ENCODE peak calls at places on chromosomes 5 and 9, in nine cellular contexts. Q is tibial nerve; N is SK-N-SH; B is CD8-positive, alpha-beta T cell; Z is right atrium auricular region; T is stomach; G is heart left ventricle; I is GM23248; X is effector memory CD4-positive, alpha-beta T cell. O is an unnamed sample.

GRCh38 chr5:59766394-59766793 is 127.1 kb downstream of the PDE4D start:
- DNase-seq in Q (no peak), N (peak; percentile 7), B (no peak), Z (no peak), T (peak; percentile 79), G (no peak), I (no peak), X (no peak), O (peak; percentile 26)

GRCh38 chr5:55427157-55427556 is 107.6 kb downstream of the PLPP1 start:
- DNase-seq in Q (no peak), N (peak; percentile 22), B (no peak), Z (no peak), T (peak; percentile 60), G (no peak), I (peak; percentile 68), X (no peak), O (no peak)

GRCh38 chr5:38556115-38556598 is 289 bp downstream of the LIFR start:
- DNase-seq in Q (no peak), N (no peak), B (no peak), Z (no peak), T (no peak), G (peak; percentile 74), I (peak; percentile 83), X (no peak), O (no peak)

GRCh38 chr5:173885481-173886010 is 2.6 kb upstream of the CPEB4 start:
- DNase-seq in Q (no peak), N (no peak), B (no peak), Z (no peak), T (peak; percentile 68), G (no peak), I (no peak), X (no peak), O (no peak)

GRCh38 chr5:7849531-7850240 is 1.2 kb downstream of the CFAP90 start:
- DNase-seq in Q (no peak), N (peak; percentile 78), B (no peak), Z (no peak), T (no peak), G (peak; percentile 58), I (peak; percentile 18), X (no peak), O (no peak)

GRCh38 chr5:174612686-174613085 is 111.7 kb upstream of the MSX2 start:
- DNase-seq in Q (no peak), N (no peak), B (no peak), Z (no peak), T (no peak), G (no peak), I (peak; percentile 14), X (no peak), O (no peak)

GRCh38 chr5:38556599-38557308 is at the start of gene LIFR:
- DNase-seq in Q (peak; percentile 61), N (peak; percentile 98), B (peak; percentile 23), Z (peak; percentile 68), T (peak; percentile 86), G (peak; percentile 89), I (peak; percentile 87), X (no peak), O (peak; percentile 78)

GRCh38 chr9:14326264-14326826 is 12.4 kb upstream of the NFIB start:
- DNase-seq in Q (no peak), N (no peak), B (no peak), Z (no peak), T (no peak), G (no peak), I (peak; percentile 75), X (no peak), O (no peak)

GRCh38 chr5:155897761-155898160 is 429.2 kb upstream of the SGCD start:
- DNase-seq in Q (no peak), N (no peak), B (no peak), Z (no peak), T (no peak), G (no peak), I (peak; percentile 89), X (no peak), O (no peak)

GRCh38 chr5:180806351-180807011 is 3.9 kb upstream of the MGAT1 start:
- DNase-seq in Q (no peak), N (no peak), B (no peak), Z (no peak), T (no peak), G (no peak), I (no peak), X (no peak), O (no peak)

GRCh38 chr5:139419793-139420192 is 15.9 kb upstream of the SPATA24 start:
- DNase-seq in Q (no peak), N (no peak), B (no peak), Z (no peak), T (no peak), G (no peak), I (no peak), X (no peak), O (no peak)

GRCh38 chr5:83914199-83914598 is 193.5 kb upstream of the HAPLN1 start:
- DNase-seq in Q (no peak), N (no peak), B (no peak), Z (no peak), T (no peak), G (no peak), I (peak; percentile 12), X (no peak), O (no peak)

GRCh38 chr5:128965011-128965637 is at the start of gene SLC27A6:
- DNase-seq in Q (no peak), N (peak; percentile 81), B (no peak), Z (no peak), T (no peak), G (peak; percentile 67), I (no peak), X (no peak), O (peak; percentile 14)

GRCh38 chr9:18665947-18666346 is 192.0 kb downstream of the ADAMTSL1 start:
- DNase-seq in Q (no peak), N (no peak), B (no peak), Z (no peak), T (no peak), G (no peak), I (peak; percentile 25), X (no peak), O (no peak)

GRCh38 chr9:80932947-80933346 is 756.4 kb downstream of the TLE1 start:
- DNase-seq in Q (no peak), N (no peak), B (no peak), Z (no peak), T (no peak), G (no peak), I (no peak), X (no peak), O (no peak)

GRCh38 chr5:74516217-74516636 is 124.3 kb downstream of the ENC1 start:
- DNase-seq in Q (no peak), N (no peak), B (no peak), Z (no peak), T (no peak), G (no peak), I (peak; percentile 42), X (no peak), O (no peak)

GRCh38 chr5:1840071-1840547 is 38.9 kb downstream of the NDUFS6 start:
- DNase-seq in Q (no peak), N (no peak), B (no peak), Z (no peak), T (no peak), G (no peak), I (no peak), X (no peak), O (no peak)

GRCh38 chr9:121302341-121302740 is 34.4 kb downstream of the GSN start:
- DNase-seq in Q (no peak), N (no peak), B (no peak), Z (no peak), T (no peak), G (no peak), I (no peak), X (no peak), O (no peak)

GRCh38 chr5:54538156-54538555 is 20.6 kb downstream of the SNX18 start:
- DNase-seq in Q (no peak), N (no peak), B (no peak), Z (no peak), T (no peak), G (no peak), I (peak; percentile 49), X (no peak), O (no peak)

DNA sequence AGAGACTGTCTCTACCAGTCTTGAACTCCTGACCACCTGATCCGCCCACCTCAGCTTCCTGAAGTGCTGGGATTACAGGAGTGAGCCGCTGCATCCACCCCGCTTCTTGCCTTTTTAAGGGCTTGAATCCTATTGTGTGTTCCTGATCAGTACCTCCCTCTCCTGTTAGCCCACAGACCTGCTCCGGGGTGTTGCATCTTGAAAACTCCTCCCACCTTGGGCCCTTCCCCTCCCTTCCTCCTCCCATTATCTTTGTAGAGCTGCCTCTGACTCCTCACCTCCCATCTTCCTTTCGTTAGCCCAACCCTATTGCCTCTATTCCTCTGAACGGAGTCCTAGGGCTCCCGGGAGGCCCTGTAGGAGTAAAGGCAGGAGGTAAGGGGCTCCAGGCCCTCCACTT is 48.5 kb upstream of the NEK6 start:
- DNase-seq in Q (no peak), N (no peak), B (no peak), Z (no peak), T (no peak), G (no peak), I (no peak), X (no peak), O (no peak)
- H3K4me1 ChIP-seq in Q (peaks cover 25% of the 10 kb centered on the region), N (peaks cover 5% of the 10 kb centered on the region), B (peaks cover 14% of the 10 kb centered on the region), Z (no peaks in the 10 kb centered on the region), T (peaks cover 10% of the 10 kb centered on the region), G (no peaks in the 10 kb centered on the region), I (peaks cover 23% of the 10 kb centered on the region), X (peaks cover 10% of the 10 kb centered on the region), O (no peaks in the 10 kb centered on the region)

GRCh38 chr5:140791111-140791510 is 3.5 kb upstream of the PCDHA2 start:
- DNase-seq in Q (no peak), N (no peak), B (no peak), Z (no peak), T (no peak), G (no peak), I (no peak), X (no peak), O (no peak)
- H3K9me3 ChIP-seq in Q (peaks cover 2% of the 10 kb centered on the region), N (no peaks in the 10 kb centered on the region), B (peaks cover 23% of the 10 kb centered on the region), Z (peaks cover 92% of the 10 kb centered on the region), T (peaks cover 24% of the 10 kb centered on the region), G (no peaks in the 10 kb centered on the region), I (no peaks in the 10 kb centered on the region), X (peaks cover 11% of the 10 kb centered on the region), O (no peaks in the 10 kb centered on the region)

DNA sequence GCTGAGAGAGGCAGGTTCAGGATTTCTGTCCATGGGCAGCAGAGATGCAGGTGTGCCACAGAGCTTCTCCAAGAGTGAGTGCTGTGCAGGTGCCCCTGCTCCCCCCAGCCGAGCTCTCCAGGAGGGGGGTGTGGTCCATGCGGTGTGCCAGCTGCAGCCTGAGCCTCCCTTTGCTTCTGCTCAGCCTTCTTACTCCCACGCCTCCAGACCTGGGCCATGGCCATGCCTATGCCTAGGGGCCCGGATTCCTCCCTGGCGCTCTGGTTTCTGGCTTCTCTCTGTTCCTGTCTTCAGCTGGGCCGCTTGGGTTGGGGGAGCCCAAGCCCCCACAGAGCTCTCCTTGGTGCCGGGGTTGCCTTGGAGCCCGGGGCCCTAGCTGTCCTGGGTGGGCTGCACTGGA is 133.3 kb downstream of the CACNA1B start:
- DNase-seq in Q (no peak), N (no peak), B (no peak), Z (no peak), T (peak; percentile 4), G (peak; percentile 45), I (no peak), X (no peak), O (no peak)
- H3K36me3 ChIP-seq in Q (no peaks in the 10 kb centered on the region), N (no peaks in the 10 kb centered on the region), B (no peaks in the 10 kb centered on the region), Z (no peaks in the 10 kb centered on the region), T (no peaks in the 10 kb centered on the region), G (no peaks in the 10 kb centered on the region), I (no peaks in the 10 kb centered on the region), X (no peaks in the 10 kb centered on the region), O (no peaks in the 10 kb centered on the region)

DNA sequence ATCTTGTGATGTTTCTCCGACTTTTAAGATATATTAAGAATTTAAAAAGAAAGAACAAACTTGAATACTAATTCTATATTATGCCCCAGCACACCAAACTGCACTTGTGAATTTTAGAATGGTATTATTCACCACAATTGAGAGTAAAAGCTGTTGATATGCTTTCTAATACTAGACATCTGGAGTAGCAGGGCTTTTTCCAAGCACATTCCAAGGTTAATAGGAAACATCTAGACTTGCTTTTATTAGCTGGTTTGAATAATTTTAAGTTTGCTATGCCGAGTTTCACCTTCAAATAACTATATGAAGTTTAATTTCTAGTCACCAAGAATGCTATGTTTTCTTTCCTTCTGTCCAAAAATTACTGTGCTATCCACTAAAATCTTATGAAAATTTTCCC is 13.5 kb downstream of the NREP start:
- DNase-seq in Q (no peak), N (no peak), B (no peak), Z (no peak), T (no peak), G (no peak), I (no peak), X (no peak), O (no peak)
- H3K4me1 ChIP-seq in Q (peaks cover 36% of the 10 kb centered on the region), N (peaks cover 36% of the 10 kb centered on the region), B (peaks cover 8% of the 10 kb centered on the region), Z (no peaks in the 10 kb centered on the region), T (peaks cover 50% of the 10 kb centered on the region), G (peaks cover 15% of the 10 kb centered on the region), I (peaks cover 98% of the 10 kb centered on the region), X (no peaks in the 10 kb centered on the region), O (peaks cover 11% of the 10 kb centered on the region)

O was measured in uterus.